ENCODE peak calls at places on chromosomes 7 and 10, in ten cellular contexts. Q, X, E, Y, W, Z, L, C, G and A are unnamed samples.

GRCh38 chr7:85471740-85472139 is 284.9 kb upstream of the SEMA3D start:
- DNase-seq in Q (peak; percentile 82), X (no peak), E (no peak), Y (no peak), W (peak; percentile 35), Z (no peak), L (peak; percentile 23), C (no peak), G (no peak), A (no peak)

GRCh38 chr10:125820705-125821104 is 2.4 kb downstream of the UROS start:
- DNase-seq in Q (no peak), X (peak; percentile 58), E (no peak), Y (no peak), W (no peak), Z (no peak), L (no peak), C (peak; percentile 32), G (no peak), A (no peak)

GRCh38 chr10:98957801-98958200 is 277.9 kb downstream of the HPSE2 start:
- DNase-seq in Q (no peak), X (no peak), E (no peak), Y (no peak), W (peak; percentile 79), Z (no peak), L (no peak), C (no peak), G (no peak), A (no peak)

GRCh38 chr7:23043441-23043840 is 29.5 kb upstream of the HYCC1 start:
- DNase-seq in Q (peak; percentile 31), X (no peak), E (no peak), Y (no peak), W (no peak), Z (no peak), L (no peak), C (no peak), G (no peak), A (no peak)

GRCh38 chr7:68438016-68438415 is 1160.3 kb upstream of the AUTS2 start:
- DNase-seq in Q (no peak), X (no peak), E (no peak), Y (no peak), W (no peak), Z (no peak), L (no peak), C (no peak), G (no peak), A (no peak)

GRCh38 chr10:103928784-103929183 is 10.8 kb upstream of the STN1 start:
- DNase-seq in Q (no peak), X (no peak), E (no peak), Y (no peak), W (no peak), Z (no peak), L (no peak), C (no peak), G (no peak), A (no peak)

GRCh38 chr7:44327981-44328380 is 2.6 kb upstream of the CAMK2B start:
- DNase-seq in Q (no peak), X (no peak), E (no peak), Y (no peak), W (no peak), Z (no peak), L (no peak), C (no peak), G (no peak), A (no peak)

GRCh38 chr7:65980478-65981250 is 1.3 kb downstream of the GUSB start:
- DNase-seq in Q (peak; percentile 90), X (peak; percentile 88), E (no peak), Y (peak; percentile 58), W (peak; percentile 23), Z (no peak), L (no peak), C (no peak), G (no peak), A (peak; percentile 16)

GRCh38 chr10:5840314-5841307 is 27.4 kb upstream of the GDI2 start:
- DNase-seq in Q (peak; percentile 84), X (peak; percentile 75), E (peak; percentile 23), Y (no peak), W (peak; percentile 18), Z (no peak), L (peak; percentile 38), C (peak; percentile 88), G (no peak), A (no peak)

GRCh38 chr10:32151876-32152275 is 95.7 kb upstream of the KIF5B start:
- DNase-seq in Q (no peak), X (no peak), E (no peak), Y (no peak), W (no peak), Z (no peak), L (no peak), C (no peak), G (no peak), A (no peak)

GRCh38 chr7:106504620-106505019 is 156.3 kb downstream of the CCDC71L start:
- DNase-seq in Q (no peak), X (no peak), E (no peak), Y (no peak), W (no peak), Z (no peak), L (no peak), C (no peak), G (no peak), A (no peak)

GRCh38 chr7:36865019-36865418 is 140.7 kb upstream of the AOAH start:
- DNase-seq in Q (no peak), X (no peak), E (no peak), Y (no peak), W (no peak), Z (no peak), L (no peak), C (no peak), G (no peak), A (no peak)

GRCh38 chr7:74453321-74454011 is at the start of gene GTF2IRD1:
- DNase-seq in Q (peak; percentile 86), X (peak; percentile 84), E (peak; percentile 77), Y (peak; percentile 49), W (peak; percentile 88), Z (peak; percentile 69), L (peak; percentile 74), C (peak; percentile 88), G (no peak), A (peak; percentile 76)

GRCh38 chr7:79298145-79298760 is 155.2 kb downstream of the MAGI2 start:
- DNase-seq in Q (peak; percentile 62), X (peak; percentile 27), E (peak; percentile 23), Y (no peak), W (peak; percentile 78), Z (no peak), L (peak; percentile 83), C (peak; percentile 49), G (no peak), A (peak; percentile 55)

DNA sequence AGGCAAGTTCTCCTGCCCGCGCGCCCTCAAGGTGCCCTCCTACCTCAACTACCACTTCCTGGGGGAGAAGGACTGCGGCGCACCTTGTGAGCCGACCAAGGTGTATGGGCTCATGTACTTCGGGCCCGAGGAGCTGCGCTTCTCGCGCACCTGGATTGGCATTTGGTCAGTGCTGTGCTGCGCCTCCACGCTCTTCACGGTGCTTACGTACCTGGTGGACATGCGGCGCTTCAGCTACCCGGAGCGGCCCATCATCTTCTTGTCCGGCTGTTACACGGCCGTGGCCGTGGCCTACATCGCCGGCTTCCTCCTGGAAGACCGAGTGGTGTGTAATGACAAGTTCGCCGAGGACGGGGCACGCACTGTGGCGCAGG is 1.4 kb downstream of the FZD1 start:
- DNase-seq in Q (no peak), X (peak; percentile 29), E (no peak), Y (no peak), W (no peak), Z (peak; percentile 18), L (no peak), C (peak; percentile 72), G (no peak), A (no peak)
- TF ChIP-seq CTCF in Q (no peak), X (no peak), E (no peak), Y (no peak), W (no peak), Z (no peak), L (no peak), C (no peak), G (no peak), A (no peak)

DNA sequence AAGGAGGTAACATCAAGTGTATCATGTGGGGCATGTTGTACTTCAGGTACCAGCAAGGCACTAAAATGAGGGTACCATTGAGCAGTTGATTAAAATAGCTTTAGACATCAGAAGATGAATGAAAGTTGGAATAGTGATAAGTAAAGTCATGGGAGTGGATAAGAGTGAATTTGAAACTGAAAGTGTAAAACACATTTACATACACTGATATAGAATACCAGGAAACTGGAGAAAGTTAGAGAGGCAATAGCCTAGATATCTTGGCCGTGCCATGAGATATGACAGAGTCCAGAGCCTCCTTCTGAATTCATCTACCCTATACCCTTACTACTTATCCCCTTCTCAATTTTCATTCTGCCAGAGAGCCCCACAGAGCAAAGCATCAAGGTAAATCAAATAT is 76.6 kb downstream of the GRM3 start:
- DNase-seq in Q (no peak), X (no peak), E (no peak), Y (no peak), W (no peak), Z (no peak), L (no peak), C (no peak), G (no peak), A (no peak)
- TF ChIP-seq CTCF in Q (no peak), X (no peak), E (no peak), Y (no peak), W (no peak), Z (no peak), L (no peak), C (no peak), G (no peak), A (no peak)

GRCh38 chr7:107758667-107759066 is 14.7 kb downstream of the CBLL1 start:
- DNase-seq in Q (no peak), X (no peak), E (no peak), Y (no peak), W (no peak), Z (no peak), L (no peak), C (no peak), G (no peak), A (no peak)

GRCh38 chr7:107751113-107751512 is 7.2 kb downstream of the CBLL1 start:
- DNase-seq in Q (no peak), X (no peak), E (no peak), Y (no peak), W (no peak), Z (no peak), L (no peak), C (peak; percentile 65), G (no peak), A (no peak)

DNA sequence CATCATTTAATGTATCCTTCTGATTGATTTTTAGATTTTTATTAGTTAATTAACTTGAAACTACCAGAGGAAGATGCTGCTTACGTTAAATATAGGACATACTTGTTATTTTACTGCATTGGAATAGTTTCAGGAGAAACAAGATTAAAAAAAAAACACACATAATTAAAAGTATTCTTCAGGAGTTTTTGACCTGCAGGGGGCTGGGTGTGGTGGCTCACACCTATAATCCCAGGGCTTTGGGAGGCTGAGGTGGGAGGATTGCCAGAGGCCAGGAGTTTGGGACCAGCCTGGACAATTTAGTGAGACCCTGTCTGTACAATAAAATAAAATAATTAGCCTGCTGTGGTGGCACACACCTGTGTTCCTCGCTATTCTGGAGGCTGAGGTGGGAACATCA is 10.7 kb downstream of the CBLL1 start:
- DNase-seq in Q (no peak), X (no peak), E (no peak), Y (no peak), W (no peak), Z (no peak), L (no peak), C (no peak), G (no peak), A (peak; percentile 10)
- TF ChIP-seq CTCF in Q (no peak), X (no peak), E (peak; percentile 33), Y (no peak), W (no peak), Z (no peak), L (peak; percentile 3), C (peak; percentile 63), G (peak; percentile 14), A (peak; percentile 9)

GRCh38 chr7:57425969-57426628 is 23.9 kb upstream of the ZNF716 start:
- DNase-seq in Q (peak; percentile 12), X (peak; percentile 1), E (no peak), Y (no peak), W (no peak), Z (no peak), L (no peak), C (no peak), G (no peak), A (no peak)
- TF ChIP-seq CTCF in Q (peak; percentile 67), X (peak; percentile 28), E (peak; percentile 70), Y (peak; percentile 22), W (no peak), Z (no peak), L (peak; percentile 4), C (peak; percentile 32), G (no peak), A (no peak)